ENCODE peak calls at places on chromosome 10, in ten cellular contexts. One of them, this sample, is unnamed. For H3K4me1, the result is how much of the 10 kb centered on the place peaks cover.

GRCh38 chr10:110704906-110705476 is 60.9 kb downstream of the RBM20 start:
- DNase-seq in hepatocyte: no peak
- DNase-seq in effector memory CD4-positive, alpha-beta T cell: no peak
- DNase-seq in upper lobe of left lung: no peak
- DNase-seq in GM23338: no peak
- DNase-seq in testis: no peak
- DNase-seq in sigmoid colon: no peak
- DNase-seq in HepG2: no peak
- DNase-seq in tibial artery: no peak
- DNase-seq in mesenchymal stem cell: no peak
- DNase-seq in this sample: no peak

GRCh38 chr10:78910886-78911285 is 157.9 kb upstream of the ZMIZ1 start:
- DNase-seq in hepatocyte: no peak
- DNase-seq in effector memory CD4-positive, alpha-beta T cell: no peak
- DNase-seq in upper lobe of left lung: no peak
- DNase-seq in GM23338: no peak
- DNase-seq in testis: no peak
- DNase-seq in sigmoid colon: peak
- DNase-seq in HepG2: no peak
- DNase-seq in tibial artery: peak
- DNase-seq in mesenchymal stem cell: no peak
- DNase-seq in this sample: no peak

GRCh38 chr10:60848126-60848525 is 69.8 kb downstream of the CDK1 start:
- DNase-seq in hepatocyte: peak
- DNase-seq in effector memory CD4-positive, alpha-beta T cell: no peak
- DNase-seq in upper lobe of left lung: no peak
- DNase-seq in GM23338: no peak
- DNase-seq in testis: peak
- DNase-seq in sigmoid colon: no peak
- DNase-seq in HepG2: no peak
- DNase-seq in tibial artery: no peak
- DNase-seq in mesenchymal stem cell: peak
- DNase-seq in this sample: peak

GRCh38 chr10:71270301-71270777 is 48.7 kb upstream of the SLC29A3 start:
- DNase-seq in hepatocyte: peak
- DNase-seq in effector memory CD4-positive, alpha-beta T cell: no peak
- DNase-seq in upper lobe of left lung: no peak
- DNase-seq in GM23338: peak
- DNase-seq in testis: peak
- DNase-seq in sigmoid colon: no peak
- DNase-seq in HepG2: peak
- DNase-seq in tibial artery: no peak
- DNase-seq in mesenchymal stem cell: peak
- DNase-seq in this sample: no peak

GRCh38 chr10:109029870-109030269 is 893.4 kb downstream of the XPNPEP1 start:
- DNase-seq in hepatocyte: no peak
- DNase-seq in effector memory CD4-positive, alpha-beta T cell: no peak
- DNase-seq in upper lobe of left lung: no peak
- DNase-seq in GM23338: no peak
- DNase-seq in testis: no peak
- DNase-seq in sigmoid colon: no peak
- DNase-seq in HepG2: no peak
- DNase-seq in tibial artery: no peak
- DNase-seq in mesenchymal stem cell: no peak
- DNase-seq in this sample: no peak

GRCh38 chr10:34815174-34816066 is at the start of gene PARD3:
- DNase-seq in hepatocyte: peak
- DNase-seq in effector memory CD4-positive, alpha-beta T cell: no peak
- DNase-seq in upper lobe of left lung: peak
- DNase-seq in GM23338: peak
- DNase-seq in testis: peak
- DNase-seq in sigmoid colon: peak
- DNase-seq in HepG2: peak
- DNase-seq in tibial artery: peak
- DNase-seq in mesenchymal stem cell: peak
- DNase-seq in this sample: peak

GRCh38 chr10:3747248-3747960 is 37.6 kb downstream of the KLF6 start:
- DNase-seq in hepatocyte: no peak
- DNase-seq in effector memory CD4-positive, alpha-beta T cell: no peak
- DNase-seq in upper lobe of left lung: peak
- DNase-seq in GM23338: no peak
- DNase-seq in testis: no peak
- DNase-seq in sigmoid colon: no peak
- DNase-seq in HepG2: no peak
- DNase-seq in tibial artery: peak
- DNase-seq in mesenchymal stem cell: no peak
- DNase-seq in this sample: no peak

GRCh38 chr10:93138113-93138870 is 64.6 kb downstream of the CYP26A1 start:
- DNase-seq in hepatocyte: no peak
- DNase-seq in effector memory CD4-positive, alpha-beta T cell: no peak
- DNase-seq in upper lobe of left lung: no peak
- DNase-seq in GM23338: no peak
- DNase-seq in testis: no peak
- DNase-seq in sigmoid colon: no peak
- DNase-seq in HepG2: no peak
- DNase-seq in tibial artery: no peak
- DNase-seq in mesenchymal stem cell: no peak
- DNase-seq in this sample: no peak

GRCh38 chr10:14645239-14645960 is 129.3 kb downstream of the FAM107B start:
- DNase-seq in hepatocyte: no peak
- DNase-seq in effector memory CD4-positive, alpha-beta T cell: no peak
- DNase-seq in upper lobe of left lung: no peak
- DNase-seq in GM23338: no peak
- DNase-seq in testis: no peak
- DNase-seq in sigmoid colon: no peak
- DNase-seq in HepG2: no peak
- DNase-seq in tibial artery: no peak
- DNase-seq in mesenchymal stem cell: no peak
- DNase-seq in this sample: no peak

GRCh38 chr10:5038703-5039102 is 35.0 kb upstream of the AKR1C2 start:
- DNase-seq in hepatocyte: no peak
- DNase-seq in effector memory CD4-positive, alpha-beta T cell: no peak
- DNase-seq in upper lobe of left lung: no peak
- DNase-seq in GM23338: no peak
- DNase-seq in testis: no peak
- DNase-seq in sigmoid colon: no peak
- DNase-seq in HepG2: no peak
- DNase-seq in tibial artery: no peak
- DNase-seq in mesenchymal stem cell: no peak
- DNase-seq in this sample: no peak

GRCh38 chr10:17737021-17737965 is 14.7 kb upstream of the TMEM236 start:
- DNase-seq in hepatocyte: peak
- DNase-seq in effector memory CD4-positive, alpha-beta T cell: no peak
- DNase-seq in upper lobe of left lung: no peak
- DNase-seq in GM23338: peak
- DNase-seq in testis: no peak
- DNase-seq in sigmoid colon: no peak
- DNase-seq in HepG2: peak
- DNase-seq in tibial artery: no peak
- DNase-seq in mesenchymal stem cell: peak
- DNase-seq in this sample: peak

GRCh38 chr10:48332166-48332870 is 25.8 kb downstream of the MAPK8 start:
- DNase-seq in hepatocyte: no peak
- DNase-seq in effector memory CD4-positive, alpha-beta T cell: no peak
- DNase-seq in upper lobe of left lung: no peak
- DNase-seq in GM23338: no peak
- DNase-seq in testis: no peak
- DNase-seq in sigmoid colon: no peak
- DNase-seq in HepG2: no peak
- DNase-seq in tibial artery: no peak
- DNase-seq in mesenchymal stem cell: no peak
- DNase-seq in this sample: no peak

GRCh38 chr10:20596065-20596760 is 300.9 kb downstream of the NEBL start:
- DNase-seq in hepatocyte: no peak
- DNase-seq in effector memory CD4-positive, alpha-beta T cell: no peak
- DNase-seq in upper lobe of left lung: no peak
- DNase-seq in GM23338: no peak
- DNase-seq in testis: no peak
- DNase-seq in sigmoid colon: no peak
- DNase-seq in HepG2: no peak
- DNase-seq in tibial artery: no peak
- DNase-seq in mesenchymal stem cell: peak
- DNase-seq in this sample: no peak

GRCh38 chr10:4850400-4850799 is 24.4 kb downstream of the AKR1E2 start:
- DNase-seq in hepatocyte: no peak
- DNase-seq in effector memory CD4-positive, alpha-beta T cell: no peak
- DNase-seq in upper lobe of left lung: no peak
- DNase-seq in GM23338: no peak
- DNase-seq in testis: no peak
- DNase-seq in sigmoid colon: no peak
- DNase-seq in HepG2: no peak
- DNase-seq in tibial artery: no peak
- DNase-seq in mesenchymal stem cell: no peak
- DNase-seq in this sample: no peak

GRCh38 chr10:124375691-124376090 is 43.0 kb downstream of the OAT start:
- DNase-seq in hepatocyte: no peak
- DNase-seq in effector memory CD4-positive, alpha-beta T cell: no peak
- DNase-seq in upper lobe of left lung: no peak
- DNase-seq in GM23338: no peak
- DNase-seq in testis: no peak
- DNase-seq in sigmoid colon: peak
- DNase-seq in HepG2: no peak
- DNase-seq in tibial artery: no peak
- DNase-seq in mesenchymal stem cell: no peak
- DNase-seq in this sample: no peak

GRCh38 chr10:131155903-131156285 is 155.6 kb downstream of the TCERG1L start:
- DNase-seq in hepatocyte: no peak
- DNase-seq in effector memory CD4-positive, alpha-beta T cell: no peak
- DNase-seq in upper lobe of left lung: no peak
- DNase-seq in GM23338: no peak
- DNase-seq in testis: no peak
- DNase-seq in sigmoid colon: no peak
- DNase-seq in HepG2: no peak
- DNase-seq in tibial artery: no peak
- DNase-seq in mesenchymal stem cell: no peak
- DNase-seq in this sample: no peak

GRCh38 chr10:47330366-47330765 is 8.1 kb downstream of the GDF2 start:
- DNase-seq in hepatocyte: no peak
- DNase-seq in effector memory CD4-positive, alpha-beta T cell: no peak
- DNase-seq in upper lobe of left lung: peak
- DNase-seq in GM23338: no peak
- DNase-seq in testis: no peak
- DNase-seq in sigmoid colon: no peak
- DNase-seq in HepG2: no peak
- DNase-seq in tibial artery: peak
- DNase-seq in mesenchymal stem cell: no peak
- DNase-seq in this sample: no peak

GRCh38 chr10:54484186-54484585 is 316.8 kb downstream of the PCDH15 start:
- DNase-seq in hepatocyte: no peak
- DNase-seq in effector memory CD4-positive, alpha-beta T cell: no peak
- DNase-seq in upper lobe of left lung: no peak
- DNase-seq in GM23338: no peak
- DNase-seq in testis: no peak
- DNase-seq in sigmoid colon: no peak
- DNase-seq in HepG2: no peak
- DNase-seq in tibial artery: no peak
- DNase-seq in mesenchymal stem cell: no peak
- DNase-seq in this sample: no peak
- H3K27ac ChIP-seq in hepatocyte: no peak
- H3K27ac ChIP-seq in effector memory CD4-positive, alpha-beta T cell: no peak
- H3K27ac ChIP-seq in upper lobe of left lung: no peak
- H3K27ac ChIP-seq in GM23338: no peak
- H3K27ac ChIP-seq in testis: no peak
- H3K27ac ChIP-seq in sigmoid colon: no peak
- H3K27ac ChIP-seq in HepG2: no peak
- H3K27ac ChIP-seq in tibial artery: no peak
- H3K27ac ChIP-seq in mesenchymal stem cell: no peak
- H3K27ac ChIP-seq in this sample: no peak

GRCh38 chr10:77507313-77507712 is 130.3 kb downstream of the KCNMA1 start:
- DNase-seq in hepatocyte: no peak
- DNase-seq in effector memory CD4-positive, alpha-beta T cell: no peak
- DNase-seq in upper lobe of left lung: no peak
- DNase-seq in GM23338: no peak
- DNase-seq in testis: no peak
- DNase-seq in sigmoid colon: no peak
- DNase-seq in HepG2: no peak
- DNase-seq in tibial artery: peak
- DNase-seq in mesenchymal stem cell: no peak
- DNase-seq in this sample: no peak

GRCh38 chr10:77504196-77504869 is 133.3 kb downstream of the KCNMA1 start:
- DNase-seq in hepatocyte: no peak
- DNase-seq in effector memory CD4-positive, alpha-beta T cell: no peak
- DNase-seq in upper lobe of left lung: no peak
- DNase-seq in GM23338: no peak
- DNase-seq in testis: no peak
- DNase-seq in sigmoid colon: no peak
- DNase-seq in HepG2: no peak
- DNase-seq in tibial artery: no peak
- DNase-seq in mesenchymal stem cell: peak
- DNase-seq in this sample: no peak

GRCh38 chr10:77506517-77506916 is 131.1 kb downstream of the KCNMA1 start:
- DNase-seq in hepatocyte: no peak
- DNase-seq in effector memory CD4-positive, alpha-beta T cell: no peak
- DNase-seq in upper lobe of left lung: no peak
- DNase-seq in GM23338: no peak
- DNase-seq in testis: no peak
- DNase-seq in sigmoid colon: no peak
- DNase-seq in HepG2: no peak
- DNase-seq in tibial artery: no peak
- DNase-seq in mesenchymal stem cell: no peak
- DNase-seq in this sample: no peak

GRCh38 chr10:77504870-77505257 is 132.7 kb downstream of the KCNMA1 start:
- DNase-seq in hepatocyte: peak
- DNase-seq in effector memory CD4-positive, alpha-beta T cell: no peak
- DNase-seq in upper lobe of left lung: no peak
- DNase-seq in GM23338: no peak
- DNase-seq in testis: no peak
- DNase-seq in sigmoid colon: no peak
- DNase-seq in HepG2: no peak
- DNase-seq in tibial artery: peak
- DNase-seq in mesenchymal stem cell: peak
- DNase-seq in this sample: no peak

GRCh38 chr10:77505431-77506334 is 131.9 kb downstream of the KCNMA1 start:
- DNase-seq in hepatocyte: peak
- DNase-seq in effector memory CD4-positive, alpha-beta T cell: no peak
- DNase-seq in upper lobe of left lung: no peak
- DNase-seq in GM23338: no peak
- DNase-seq in testis: no peak
- DNase-seq in sigmoid colon: no peak
- DNase-seq in HepG2: no peak
- DNase-seq in tibial artery: no peak
- DNase-seq in mesenchymal stem cell: peak
- DNase-seq in this sample: no peak
- H3K4me1 ChIP-seq in hepatocyte: under half
- H3K4me1 ChIP-seq in effector memory CD4-positive, alpha-beta T cell: under half
- H3K4me1 ChIP-seq in upper lobe of left lung: under half
- H3K4me1 ChIP-seq in GM23338: under half
- H3K4me1 ChIP-seq in testis: under half
- H3K4me1 ChIP-seq in sigmoid colon: half or more
- H3K4me1 ChIP-seq in HepG2: under half
- H3K4me1 ChIP-seq in tibial artery: under half
- H3K4me1 ChIP-seq in mesenchymal stem cell: under half
- H3K4me1 ChIP-seq in this sample: under half

GRCh38 chr10:86500846-86501245 is 20.7 kb downstream of the WAPL start:
- DNase-seq in hepatocyte: no peak
- DNase-seq in effector memory CD4-positive, alpha-beta T cell: no peak
- DNase-seq in upper lobe of left lung: no peak
- DNase-seq in GM23338: no peak
- DNase-seq in testis: no peak
- DNase-seq in sigmoid colon: no peak
- DNase-seq in HepG2: no peak
- DNase-seq in tibial artery: no peak
- DNase-seq in mesenchymal stem cell: peak
- DNase-seq in this sample: no peak
- H3K27ac ChIP-seq in hepatocyte: no peak
- H3K27ac ChIP-seq in effector memory CD4-positive, alpha-beta T cell: no peak
- H3K27ac ChIP-seq in upper lobe of left lung: no peak
- H3K27ac ChIP-seq in GM23338: no peak
- H3K27ac ChIP-seq in testis: no peak
- H3K27ac ChIP-seq in sigmoid colon: no peak
- H3K27ac ChIP-seq in HepG2: no peak
- H3K27ac ChIP-seq in tibial artery: no peak
- H3K27ac ChIP-seq in mesenchymal stem cell: no peak
- H3K27ac ChIP-seq in this sample: no peak

GRCh38 chr10:105062881-105063280 is 421.8 kb downstream of the SORCS3 start:
- DNase-seq in hepatocyte: peak
- DNase-seq in effector memory CD4-positive, alpha-beta T cell: no peak
- DNase-seq in upper lobe of left lung: no peak
- DNase-seq in GM23338: no peak
- DNase-seq in testis: no peak
- DNase-seq in sigmoid colon: no peak
- DNase-seq in HepG2: no peak
- DNase-seq in tibial artery: no peak
- DNase-seq in mesenchymal stem cell: no peak
- DNase-seq in this sample: no peak
- H3K4me1 ChIP-seq in hepatocyte: under half
- H3K4me1 ChIP-seq in effector memory CD4-positive, alpha-beta T cell: under half
- H3K4me1 ChIP-seq in upper lobe of left lung: under half
- H3K4me1 ChIP-seq in GM23338: under half
- H3K4me1 ChIP-seq in testis: under half
- H3K4me1 ChIP-seq in sigmoid colon: under half
- H3K4me1 ChIP-seq in HepG2: under half
- H3K4me1 ChIP-seq in tibial artery: under half
- H3K4me1 ChIP-seq in mesenchymal stem cell: under half
- H3K4me1 ChIP-seq in this sample: under half